ENCODE peak calls at places on chromosomes 5 and 9, in ten cellular contexts. I is HEK293T; Q is NCI-H1092 treated with DMSO at 0.1 percent for 48 hours; Z is uterus; V is HTR-8/SVneo; Y is cardiac fibroblast; T is stimulated activated CD4-positive, alpha-beta T cell treated with anti-CD3 and anti-CD28 coated beads, TNF-alpha, amount 100 ng/mL, for 1 hour; D is stimulated activated CD8-positive, alpha-beta memory T cell treated with anti-CD3 and anti-CD28 coated beads, Interleukin-2, amount 100 ng/mL, for 48 hours; L is Caco-2; K is COR-L47. U is an unnamed sample.

GRCh38 chr5:65062684-65063083 is 294.0 kb downstream of the CWC27 start:
- DNase-seq in T (no peak), K (no peak), Y (peak), D (no peak), L (no peak), Q (no peak), Z (peak), V (peak), I (no peak), U (peak)

GRCh38 chr5:52685621-52686370 is 101.9 kb upstream of the ITGA1 start:
- DNase-seq in Z (no peak), D (no peak), Q (no peak), Y (no peak), V (no peak), T (no peak), K (no peak), I (no peak), L (no peak), U (no peak)

GRCh38 chr5:56093970-56094369 is 99.2 kb upstream of the IL6ST start:
- DNase-seq in Q (no peak), I (no peak), V (no peak), K (no peak), Z (no peak), L (no peak), T (no peak), Y (no peak), D (no peak), U (no peak)

GRCh38 chr5:176542135-176542595 is 5.0 kb upstream of the RNF44 start:
- DNase-seq in D (no peak), L (no peak), V (no peak), I (no peak), Q (no peak), K (no peak), T (peak), Y (no peak), Z (no peak), U (no peak)

GRCh38 chr9:95270790-95271189 is 46.7 kb downstream of the FANCC start:
- DNase-seq in Z (no peak), I (no peak), V (no peak), Y (no peak), T (no peak), L (no peak), Q (no peak), D (no peak), K (no peak), U (no peak)

GRCh38 chr9:135214706-135215105 is 127.2 kb downstream of the OLFM1 start:
- DNase-seq in Q (no peak), Z (no peak), D (no peak), Y (no peak), L (no peak), V (no peak), I (no peak), T (no peak), K (no peak), U (no peak)

GRCh38 chr5:135319458-135319857 is 79.6 kb downstream of the MACROH2A1 start:
- DNase-seq in T (no peak), Z (no peak), Q (no peak), D (no peak), L (peak), V (no peak), Y (no peak), K (no peak), I (no peak), U (no peak)

GRCh38 chr9:79657891-79658290 is 86.1 kb downstream of the TLE4 start:
- DNase-seq in D (no peak), K (no peak), Y (peak), Q (no peak), T (no peak), L (no peak), I (no peak), Z (no peak), V (no peak), U (no peak)

GRCh38 chr9:137075275-137075775 is 2.0 kb upstream of the UAP1L1 start:
- DNase-seq in Z (no peak), V (no peak), T (no peak), I (no peak), D (no peak), K (no peak), Y (no peak), Q (no peak), L (no peak), U (no peak)

GRCh38 chr9:16150938-16151650 is 598.3 kb downstream of the CCDC171 start:
- DNase-seq in V (no peak), D (no peak), I (no peak), Z (peak), Q (no peak), T (no peak), L (no peak), K (no peak), Y (no peak), U (no peak)

GRCh38 chr5:93150311-93151012 is 430.6 kb downstream of the NR2F1-AS1 start:
- DNase-seq in K (no peak), T (no peak), Q (no peak), Y (peak), L (no peak), Z (no peak), I (no peak), D (no peak), V (peak), U (peak)

GRCh38 chr9:84340535-84340934 is at the start of gene SLC28A3:
- DNase-seq in Y (no peak), Z (no peak), D (no peak), V (no peak), Q (no peak), T (no peak), L (no peak), I (no peak), K (no peak), U (no peak)

GRCh38 chr5:59596586-59597348 is 296.8 kb downstream of the PDE4D start:
- DNase-seq in Y (peak), V (peak), Q (no peak), Z (no peak), I (no peak), L (no peak), T (no peak), K (no peak), D (no peak), U (no peak)

GRCh38 chr9:87223397-87224246 is 274.0 kb upstream of the DAPK1 start:
- DNase-seq in Z (no peak), V (no peak), Y (peak), Q (no peak), K (no peak), I (no peak), L (no peak), T (no peak), D (no peak), U (no peak)

GRCh38 chr5:14056039-14056438 is 87.1 kb upstream of the TRIO start:
- DNase-seq in T (no peak), I (no peak), K (no peak), Q (no peak), L (no peak), Y (no peak), Z (no peak), D (no peak), V (no peak), U (no peak)

GRCh38 chr9:96340707-96341106 is 38.7 kb upstream of the HSD17B3 start:
- DNase-seq in Y (no peak), V (no peak), D (no peak), Z (no peak), I (no peak), K (no peak), L (no peak), Q (no peak), T (no peak), U (no peak)

GRCh38 chr5:121315786-121316185 is 535.9 kb upstream of the FTMT start:
- DNase-seq in Z (no peak), Y (no peak), D (no peak), T (no peak), V (no peak), I (no peak), Q (no peak), K (no peak), L (no peak), U (no peak)

GRCh38 chr5:145072880-145073279 is 762.3 kb downstream of the PRELID2 start:
- DNase-seq in Q (no peak), K (no peak), Y (no peak), T (no peak), Z (no peak), L (no peak), D (no peak), I (no peak), V (no peak), U (no peak)

GRCh38 chr9:120071760-120072159 is 508.2 kb downstream of the CDK5RAP2 start:
- DNase-seq in D (no peak), I (no peak), L (no peak), K (no peak), Q (no peak), V (no peak), Y (no peak), T (no peak), Z (no peak), U (peak)

GRCh38 chr9:29214702-29215248 is 1641.5 kb upstream of the C9orf72 start:
- DNase-seq in T (no peak), Z (no peak), D (no peak), L (no peak), Q (no peak), I (no peak), V (no peak), Y (no peak), K (no peak), U (no peak)

GRCh38 chr5:68285075-68285827 is 69.7 kb downstream of the PIK3R1 start:
- DNase-seq in Z (no peak), T (no peak), I (no peak), Y (no peak), L (no peak), D (no peak), K (no peak), V (no peak), Q (no peak), U (no peak)

GRCh38 chr5:133396724-133397123 is 215.6 kb downstream of the FSTL4 start:
- DNase-seq in K (no peak), Y (no peak), T (no peak), D (no peak), Q (no peak), Z (no peak), V (no peak), L (no peak), I (no peak), U (no peak)

GRCh38 chr5:51606921-51607320 is 223.7 kb downstream of the ISL1 start:
- DNase-seq in K (no peak), I (no peak), T (no peak), Z (no peak), D (no peak), Y (no peak), Q (no peak), V (no peak), L (no peak), U (no peak)

GRCh38 chr5:150130493-150130922 is 25.1 kb downstream of the PDGFRB start:
- DNase-seq in Q (no peak), I (no peak), T (no peak), D (no peak), K (no peak), L (no peak), Z (no peak), Y (no peak), V (no peak), U (no peak)

GRCh38 chr5:170769236-170769635 is 14.3 kb upstream of the GABRP start:
- DNase-seq in I (no peak), D (no peak), V (no peak), Z (no peak), Q (peak), T (no peak), L (no peak), Y (no peak), K (peak), U (no peak)

GRCh38 chr5:139635606-139636206 is 12.4 kb upstream of the CXXC5 start:
- DNase-seq in Q (peak), D (no peak), I (no peak), V (peak), Z (peak), K (peak), T (no peak), Y (peak), L (peak), U (peak)

GRCh38 chr5:133827001-133827400 is 141.4 kb downstream of the C5orf15 start:
- DNase-seq in K (peak), L (no peak), Z (no peak), T (no peak), D (no peak), Q (peak), V (no peak), I (no peak), Y (no peak), U (no peak)

GRCh38 chr5:37495210-37495609 is 116.1 kb downstream of the WDR70 start:
- DNase-seq in T (no peak), L (no peak), Z (no peak), Q (no peak), D (no peak), K (no peak), Y (peak), V (no peak), I (no peak), U (no peak)

GRCh38 chr9:6715755-6716643 is 41.8 kb upstream of the KDM4C start:
- DNase-seq in I (no peak), Z (peak), D (peak), T (peak), Q (peak), L (peak), Y (no peak), V (no peak), K (peak), U (no peak)

GRCh38 chr5:87268970-87269377 is 1.3 kb downstream of the RASA1 start:
- DNase-seq in D (no peak), L (no peak), V (no peak), K (no peak), Z (no peak), Q (no peak), Y (no peak), T (no peak), I (no peak), U (no peak)

GRCh38 chr9:98430535-98430934 is 175.1 kb upstream of the TBC1D2 start:
- DNase-seq in Z (no peak), K (no peak), Q (no peak), I (no peak), D (no peak), L (no peak), V (no peak), T (no peak), Y (peak), U (peak)

GRCh38 chr9:130268521-130269131 is 3.1 kb downstream of the HMCN2 start:
- DNase-seq in Y (no peak), D (no peak), L (no peak), V (no peak), T (no peak), K (peak), Z (no peak), I (no peak), Q (peak), U (no peak)

GRCh38 chr5:141475625-141476131 is at the start of gene PCDHGC3:
- DNase-seq in Z (peak), L (no peak), T (no peak), K (peak), V (peak), Q (peak), Y (peak), I (peak), D (peak), U (peak)

U was measured in MG63.